ENCODE peak calls at places on chromosome 6, in four cellular contexts. O is pancreas; J is CD8-positive, alpha-beta T cell; E is bronchial epithelial cell. Q is an unnamed sample.

GRCh38 chr6:152301806-152302568 is 335.2 kb downstream of the SYNE1 start:
- DNase-seq in O (peak; percentile 78), J (peak; percentile 83), E (peak; percentile 78), Q (peak; percentile 89)

GRCh38 chr6:34115396-34116314 is 30.2 kb downstream of the GRM4 start:
- DNase-seq in O (no peak), J (peak; percentile 13), E (no peak), Q (peak; percentile 72)

GRCh38 chr6:55399331-55399730 is 72.1 kb downstream of the GFRAL start:
- DNase-seq in O (no peak), J (no peak), E (peak; percentile 7), Q (no peak)

GRCh38 chr6:41367700-41368099 is 32.3 kb downstream of the NCR2 start:
- DNase-seq in O (no peak), J (no peak), E (peak; percentile 47), Q (peak; percentile 77)

GRCh38 chr6:169979873-169980440 is 228.5 kb downstream of the ERMARD start:
- DNase-seq in O (no peak), J (no peak), E (no peak), Q (no peak)

GRCh38 chr6:163533443-163533842 is 118.9 kb downstream of the QKI start:
- DNase-seq in O (no peak), J (no peak), E (peak; percentile 87), Q (no peak)

GRCh38 chr6:160519603-160520042 is 144.5 kb downstream of the LPA start:
- DNase-seq in O (no peak), J (no peak), E (peak; percentile 63), Q (no peak)

GRCh38 chr6:168442646-168443045 is 1.7 kb downstream of the SMOC2 start:
- DNase-seq in O (no peak), J (no peak), E (no peak), Q (no peak)

GRCh38 chr6:70210462-70210861 is 92.4 kb downstream of the COL9A1 start:
- DNase-seq in O (no peak), J (no peak), E (peak; percentile 24), Q (no peak)

GRCh38 chr6:90977513-90977912 is 390.6 kb upstream of the MAP3K7 start:
- DNase-seq in O (no peak), J (no peak), E (no peak), Q (no peak)

GRCh38 chr6:164826831-164827468 is 482.5 kb downstream of the C6orf118 start:
- DNase-seq in O (no peak), J (no peak), E (peak; percentile 35), Q (no peak)

GRCh38 chr6:20302702-20303251 is 90.5 kb upstream of the MBOAT1 start:
- DNase-seq in O (no peak), J (no peak), E (peak; percentile 12), Q (no peak)

GRCh38 chr6:163955131-163955530 is 540.6 kb downstream of the QKI start:
- DNase-seq in O (no peak), J (no peak), E (no peak), Q (no peak)

GRCh38 chr6:147449405-147450161 is 58.9 kb upstream of the SAMD5 start:
- DNase-seq in O (no peak), J (no peak), E (no peak), Q (no peak)

GRCh38 chr6:128350416-128351254 is 169.8 kb downstream of the PTPRK start:
- DNase-seq in O (no peak), J (no peak), E (peak; percentile 93), Q (no peak)

GRCh38 chr6:168029459-168030217 is 32.2 kb downstream of the KIF25 start:
- DNase-seq in O (peak; percentile 10), J (no peak), E (peak; percentile 50), Q (no peak)

GRCh38 chr6:106227612-106228507 is 97.7 kb downstream of the ATG5 start:
- DNase-seq in O (no peak), J (no peak), E (no peak), Q (no peak)

DNA sequence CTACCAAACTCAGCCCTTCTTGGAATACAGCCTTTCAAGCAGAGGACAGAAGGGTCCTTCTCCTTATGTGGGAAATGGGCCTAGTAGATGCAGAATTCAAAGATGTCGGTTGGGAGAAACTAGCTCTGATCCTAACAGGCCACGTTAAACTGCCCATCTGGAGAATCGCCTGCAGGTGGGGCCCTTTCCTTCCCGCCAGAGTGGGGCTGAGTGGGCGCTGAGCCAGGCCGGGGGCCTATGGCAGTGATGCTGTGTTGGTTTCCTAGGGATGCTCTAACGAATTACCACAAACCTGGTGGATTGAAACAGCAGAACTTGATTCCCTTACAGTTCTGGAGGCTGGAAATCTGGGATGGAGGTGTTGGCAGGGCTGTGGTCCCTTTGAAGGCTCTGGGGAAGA is 9.1 kb downstream of the MAPK13 start:
- DNase-seq in O (no peak), J (peak; percentile 23), E (no peak), Q (peak; percentile 60)
- TF ChIP-seq CTCF in O (no peak), J (no peak), E (peak; percentile 28), Q (no peak)

GRCh38 chr6:143501851-143502250 is 9.7 kb downstream of the FUCA2 start:
- DNase-seq in O (no peak), J (no peak), E (no peak), Q (no peak)
- TF ChIP-seq CTCF in O (no peak), J (no peak), E (no peak), Q (no peak)

GRCh38 chr6:8888468-8888867 is 453.1 kb upstream of the SLC35B3 start:
- DNase-seq in O (no peak), J (no peak), E (peak; percentile 23), Q (no peak)
- TF ChIP-seq CTCF in O (peak; percentile 9), J (no peak), E (peak; percentile 35), Q (peak; percentile 59)

GRCh38 chr6:44004625-44005506 is 122.4 kb downstream of the MRPL14 start:
- DNase-seq in O (no peak), J (no peak), E (no peak), Q (no peak)
- TF ChIP-seq CTCF in O (no peak), J (no peak), E (peak; percentile 44), Q (no peak)